ENCODE peak calls at places on chromosomes 7 and 10, in six cellular contexts. One of them, this sample, is unnamed.

GRCh38 chr10:9814285-9814866 is 1203.3 kb upstream of the CELF2 start:
- DNase-seq in heart left ventricle: no peak
- DNase-seq in pancreas: no peak
- DNase-seq in ELR: no peak
- DNase-seq in RCC 7860: no peak
- DNase-seq in stimulated activated CD8-positive, alpha-beta memory T cell treated with anti-CD3 and anti-CD28 coated beads, Interleukin-4, amount 100 ng/mL, for 1 hour: no peak
- DNase-seq in this sample: no peak

GRCh38 chr10:104339469-104340098 is 1.3 kb upstream of the ITPRIP start:
- DNase-seq in heart left ventricle: peak
- DNase-seq in pancreas: peak
- DNase-seq in ELR: peak
- DNase-seq in RCC 7860: peak
- DNase-seq in stimulated activated CD8-positive, alpha-beta memory T cell treated with anti-CD3 and anti-CD28 coated beads, Interleukin-4, amount 100 ng/mL, for 1 hour: no peak
- DNase-seq in this sample: peak

GRCh38 chr7:43537765-43538403 is 45.0 kb upstream of the STK17A start:
- DNase-seq in heart left ventricle: no peak
- DNase-seq in pancreas: no peak
- DNase-seq in ELR: no peak
- DNase-seq in RCC 7860: peak
- DNase-seq in stimulated activated CD8-positive, alpha-beta memory T cell treated with anti-CD3 and anti-CD28 coated beads, Interleukin-4, amount 100 ng/mL, for 1 hour: no peak
- DNase-seq in this sample: no peak

GRCh38 chr7:157751951-157752673 is 415.3 kb downstream of the DNAJB6 start:
- DNase-seq in heart left ventricle: no peak
- DNase-seq in pancreas: no peak
- DNase-seq in ELR: no peak
- DNase-seq in RCC 7860: no peak
- DNase-seq in stimulated activated CD8-positive, alpha-beta memory T cell treated with anti-CD3 and anti-CD28 coated beads, Interleukin-4, amount 100 ng/mL, for 1 hour: no peak
- DNase-seq in this sample: no peak

GRCh38 chr10:88792656-88793055 is 9.9 kb upstream of the LIPM start:
- DNase-seq in heart left ventricle: peak
- DNase-seq in pancreas: no peak
- DNase-seq in ELR: peak
- DNase-seq in RCC 7860: peak
- DNase-seq in stimulated activated CD8-positive, alpha-beta memory T cell treated with anti-CD3 and anti-CD28 coated beads, Interleukin-4, amount 100 ng/mL, for 1 hour: no peak
- DNase-seq in this sample: no peak

GRCh38 chr7:102830206-102830605 is 81.4 kb downstream of the FAM185A start:
- DNase-seq in heart left ventricle: no peak
- DNase-seq in pancreas: no peak
- DNase-seq in ELR: no peak
- DNase-seq in RCC 7860: no peak
- DNase-seq in stimulated activated CD8-positive, alpha-beta memory T cell treated with anti-CD3 and anti-CD28 coated beads, Interleukin-4, amount 100 ng/mL, for 1 hour: no peak
- DNase-seq in this sample: no peak

GRCh38 chr7:86978804-86979506 is 80.5 kb downstream of the ELAPOR2 start:
- DNase-seq in heart left ventricle: no peak
- DNase-seq in pancreas: no peak
- DNase-seq in ELR: no peak
- DNase-seq in RCC 7860: no peak
- DNase-seq in stimulated activated CD8-positive, alpha-beta memory T cell treated with anti-CD3 and anti-CD28 coated beads, Interleukin-4, amount 100 ng/mL, for 1 hour: no peak
- DNase-seq in this sample: no peak

GRCh38 chr10:78992333-78992732 is 76.4 kb upstream of the ZMIZ1 start:
- DNase-seq in heart left ventricle: no peak
- DNase-seq in pancreas: no peak
- DNase-seq in ELR: no peak
- DNase-seq in RCC 7860: no peak
- DNase-seq in stimulated activated CD8-positive, alpha-beta memory T cell treated with anti-CD3 and anti-CD28 coated beads, Interleukin-4, amount 100 ng/mL, for 1 hour: no peak
- DNase-seq in this sample: no peak

GRCh38 chr7:68155676-68156075 is 1159.0 kb downstream of the TYW1 start:
- DNase-seq in heart left ventricle: no peak
- DNase-seq in pancreas: no peak
- DNase-seq in ELR: no peak
- DNase-seq in RCC 7860: no peak
- DNase-seq in stimulated activated CD8-positive, alpha-beta memory T cell treated with anti-CD3 and anti-CD28 coated beads, Interleukin-4, amount 100 ng/mL, for 1 hour: no peak
- DNase-seq in this sample: no peak

GRCh38 chr10:16915308-16915707 is 98.1 kb upstream of the RSU1 start:
- DNase-seq in heart left ventricle: no peak
- DNase-seq in pancreas: no peak
- DNase-seq in ELR: peak
- DNase-seq in RCC 7860: no peak
- DNase-seq in stimulated activated CD8-positive, alpha-beta memory T cell treated with anti-CD3 and anti-CD28 coated beads, Interleukin-4, amount 100 ng/mL, for 1 hour: no peak
- DNase-seq in this sample: no peak

GRCh38 chr10:129864601-129865126 is 99.4 kb downstream of the EBF3 start:
- DNase-seq in heart left ventricle: no peak
- DNase-seq in pancreas: no peak
- DNase-seq in ELR: no peak
- DNase-seq in RCC 7860: no peak
- DNase-seq in stimulated activated CD8-positive, alpha-beta memory T cell treated with anti-CD3 and anti-CD28 coated beads, Interleukin-4, amount 100 ng/mL, for 1 hour: no peak
- DNase-seq in this sample: no peak

GRCh38 chr10:49726593-49726992 is 35.5 kb downstream of the OGDHL start:
- DNase-seq in heart left ventricle: no peak
- DNase-seq in pancreas: no peak
- DNase-seq in ELR: no peak
- DNase-seq in RCC 7860: no peak
- DNase-seq in stimulated activated CD8-positive, alpha-beta memory T cell treated with anti-CD3 and anti-CD28 coated beads, Interleukin-4, amount 100 ng/mL, for 1 hour: no peak
- DNase-seq in this sample: no peak

GRCh38 chr7:25149844-25150243 is 24.8 kb upstream of the CYCS start:
- DNase-seq in heart left ventricle: no peak
- DNase-seq in pancreas: no peak
- DNase-seq in ELR: no peak
- DNase-seq in RCC 7860: no peak
- DNase-seq in stimulated activated CD8-positive, alpha-beta memory T cell treated with anti-CD3 and anti-CD28 coated beads, Interleukin-4, amount 100 ng/mL, for 1 hour: no peak
- DNase-seq in this sample: no peak

GRCh38 chr10:117162093-117163021 is 24.3 kb upstream of the VAX1 start:
- DNase-seq in heart left ventricle: no peak
- DNase-seq in pancreas: no peak
- DNase-seq in ELR: no peak
- DNase-seq in RCC 7860: no peak
- DNase-seq in stimulated activated CD8-positive, alpha-beta memory T cell treated with anti-CD3 and anti-CD28 coated beads, Interleukin-4, amount 100 ng/mL, for 1 hour: no peak
- DNase-seq in this sample: no peak

GRCh38 chr10:43208147-43209063 is 58.5 kb downstream of the RASGEF1A start:
- DNase-seq in heart left ventricle: peak
- DNase-seq in pancreas: peak
- DNase-seq in ELR: no peak
- DNase-seq in RCC 7860: no peak
- DNase-seq in stimulated activated CD8-positive, alpha-beta memory T cell treated with anti-CD3 and anti-CD28 coated beads, Interleukin-4, amount 100 ng/mL, for 1 hour: no peak
- DNase-seq in this sample: peak

GRCh38 chr7:20064974-20065862 is 152.0 kb downstream of the MACC1 start:
- DNase-seq in heart left ventricle: no peak
- DNase-seq in pancreas: no peak
- DNase-seq in ELR: peak
- DNase-seq in RCC 7860: peak
- DNase-seq in stimulated activated CD8-positive, alpha-beta memory T cell treated with anti-CD3 and anti-CD28 coated beads, Interleukin-4, amount 100 ng/mL, for 1 hour: no peak
- DNase-seq in this sample: no peak

GRCh38 chr10:119306514-119306951 is 99.2 kb downstream of the GRK5 start:
- DNase-seq in heart left ventricle: no peak
- DNase-seq in pancreas: no peak
- DNase-seq in ELR: peak
- DNase-seq in RCC 7860: peak
- DNase-seq in stimulated activated CD8-positive, alpha-beta memory T cell treated with anti-CD3 and anti-CD28 coated beads, Interleukin-4, amount 100 ng/mL, for 1 hour: peak
- DNase-seq in this sample: no peak

GRCh38 chr7:6273380-6273837 is 985 bp upstream of the CYTH3 start:
- DNase-seq in heart left ventricle: no peak
- DNase-seq in pancreas: peak
- DNase-seq in ELR: no peak
- DNase-seq in RCC 7860: no peak
- DNase-seq in stimulated activated CD8-positive, alpha-beta memory T cell treated with anti-CD3 and anti-CD28 coated beads, Interleukin-4, amount 100 ng/mL, for 1 hour: no peak
- DNase-seq in this sample: peak

GRCh38 chr7:8201846-8202441 is 60.0 kb downstream of the ICA1 start:
- DNase-seq in heart left ventricle: no peak
- DNase-seq in pancreas: no peak
- DNase-seq in ELR: no peak
- DNase-seq in RCC 7860: no peak
- DNase-seq in stimulated activated CD8-positive, alpha-beta memory T cell treated with anti-CD3 and anti-CD28 coated beads, Interleukin-4, amount 100 ng/mL, for 1 hour: no peak
- DNase-seq in this sample: no peak

GRCh38 chr7:31934551-31934950 is 135.7 kb downstream of the PDE1C start:
- DNase-seq in heart left ventricle: no peak
- DNase-seq in pancreas: no peak
- DNase-seq in ELR: no peak
- DNase-seq in RCC 7860: no peak
- DNase-seq in stimulated activated CD8-positive, alpha-beta memory T cell treated with anti-CD3 and anti-CD28 coated beads, Interleukin-4, amount 100 ng/mL, for 1 hour: no peak
- DNase-seq in this sample: no peak

GRCh38 chr7:95808396-95808795 is 36.0 kb downstream of the DYNC1I1 start:
- DNase-seq in heart left ventricle: no peak
- DNase-seq in pancreas: no peak
- DNase-seq in ELR: no peak
- DNase-seq in RCC 7860: no peak
- DNase-seq in stimulated activated CD8-positive, alpha-beta memory T cell treated with anti-CD3 and anti-CD28 coated beads, Interleukin-4, amount 100 ng/mL, for 1 hour: no peak
- DNase-seq in this sample: no peak

GRCh38 chr10:12448729-12449391 is 99.5 kb downstream of the CAMK1D start:
- DNase-seq in heart left ventricle: no peak
- DNase-seq in pancreas: no peak
- DNase-seq in ELR: peak
- DNase-seq in RCC 7860: peak
- DNase-seq in stimulated activated CD8-positive, alpha-beta memory T cell treated with anti-CD3 and anti-CD28 coated beads, Interleukin-4, amount 100 ng/mL, for 1 hour: peak
- DNase-seq in this sample: no peak

GRCh38 chr10:129769381-129770116 is 194.5 kb downstream of the EBF3 start:
- DNase-seq in heart left ventricle: no peak
- DNase-seq in pancreas: no peak
- DNase-seq in ELR: no peak
- DNase-seq in RCC 7860: no peak
- DNase-seq in stimulated activated CD8-positive, alpha-beta memory T cell treated with anti-CD3 and anti-CD28 coated beads, Interleukin-4, amount 100 ng/mL, for 1 hour: no peak
- DNase-seq in this sample: no peak

GRCh38 chr10:34967411-34967880 is 122.7 kb downstream of the CUL2 start:
- DNase-seq in heart left ventricle: peak
- DNase-seq in pancreas: peak
- DNase-seq in ELR: no peak
- DNase-seq in RCC 7860: no peak
- DNase-seq in stimulated activated CD8-positive, alpha-beta memory T cell treated with anti-CD3 and anti-CD28 coated beads, Interleukin-4, amount 100 ng/mL, for 1 hour: no peak
- DNase-seq in this sample: peak

GRCh38 chr7:122132341-122132740 is 11.7 kb downstream of the AASS start:
- DNase-seq in heart left ventricle: no peak
- DNase-seq in pancreas: no peak
- DNase-seq in ELR: peak
- DNase-seq in RCC 7860: no peak
- DNase-seq in stimulated activated CD8-positive, alpha-beta memory T cell treated with anti-CD3 and anti-CD28 coated beads, Interleukin-4, amount 100 ng/mL, for 1 hour: no peak
- DNase-seq in this sample: no peak

GRCh38 chr7:100721505-100721812 is 1.2 kb downstream of the EPO start:
- DNase-seq in heart left ventricle: no peak
- DNase-seq in pancreas: no peak
- DNase-seq in ELR: no peak
- DNase-seq in RCC 7860: no peak
- DNase-seq in stimulated activated CD8-positive, alpha-beta memory T cell treated with anti-CD3 and anti-CD28 coated beads, Interleukin-4, amount 100 ng/mL, for 1 hour: no peak
- DNase-seq in this sample: no peak

GRCh38 chr10:44902838-44903545 is 8.1 kb upstream of the TMEM72 start:
- DNase-seq in heart left ventricle: no peak
- DNase-seq in pancreas: no peak
- DNase-seq in ELR: no peak
- DNase-seq in RCC 7860: no peak
- DNase-seq in stimulated activated CD8-positive, alpha-beta memory T cell treated with anti-CD3 and anti-CD28 coated beads, Interleukin-4, amount 100 ng/mL, for 1 hour: no peak
- DNase-seq in this sample: peak

GRCh38 chr7:1388936-1389335 is 70.3 kb downstream of the MICALL2 start:
- DNase-seq in heart left ventricle: no peak
- DNase-seq in pancreas: no peak
- DNase-seq in ELR: no peak
- DNase-seq in RCC 7860: no peak
- DNase-seq in stimulated activated CD8-positive, alpha-beta memory T cell treated with anti-CD3 and anti-CD28 coated beads, Interleukin-4, amount 100 ng/mL, for 1 hour: no peak
- DNase-seq in this sample: no peak

GRCh38 chr7:93910076-93910994 is 4.0 kb downstream of the GNGT1 start:
- DNase-seq in heart left ventricle: no peak
- DNase-seq in pancreas: no peak
- DNase-seq in ELR: peak
- DNase-seq in RCC 7860: no peak
- DNase-seq in stimulated activated CD8-positive, alpha-beta memory T cell treated with anti-CD3 and anti-CD28 coated beads, Interleukin-4, amount 100 ng/mL, for 1 hour: no peak
- DNase-seq in this sample: peak

GRCh38 chr10:29880856-29881255 is 178.5 kb downstream of the JCAD start:
- DNase-seq in heart left ventricle: no peak
- DNase-seq in pancreas: no peak
- DNase-seq in ELR: no peak
- DNase-seq in RCC 7860: no peak
- DNase-seq in stimulated activated CD8-positive, alpha-beta memory T cell treated with anti-CD3 and anti-CD28 coated beads, Interleukin-4, amount 100 ng/mL, for 1 hour: no peak
- DNase-seq in this sample: no peak

GRCh38 chr10:44051584-44052385 is 333.1 kb downstream of the CXCL12 start:
- DNase-seq in heart left ventricle: no peak
- DNase-seq in pancreas: peak
- DNase-seq in ELR: peak
- DNase-seq in RCC 7860: peak
- DNase-seq in stimulated activated CD8-positive, alpha-beta memory T cell treated with anti-CD3 and anti-CD28 coated beads, Interleukin-4, amount 100 ng/mL, for 1 hour: no peak
- DNase-seq in this sample: peak

GRCh38 chr7:143304938-143305337 is 11.0 kb upstream of the CLCN1 start:
- DNase-seq in heart left ventricle: no peak
- DNase-seq in pancreas: no peak
- DNase-seq in ELR: no peak
- DNase-seq in RCC 7860: no peak
- DNase-seq in stimulated activated CD8-positive, alpha-beta memory T cell treated with anti-CD3 and anti-CD28 coated beads, Interleukin-4, amount 100 ng/mL, for 1 hour: no peak
- DNase-seq in this sample: no peak

GRCh38 chr7:132641238-132641637 is 65.0 kb upstream of the PLXNA4 start:
- DNase-seq in heart left ventricle: no peak
- DNase-seq in pancreas: no peak
- DNase-seq in ELR: no peak
- DNase-seq in RCC 7860: no peak
- DNase-seq in stimulated activated CD8-positive, alpha-beta memory T cell treated with anti-CD3 and anti-CD28 coated beads, Interleukin-4, amount 100 ng/mL, for 1 hour: no peak
- DNase-seq in this sample: no peak